ENCODE peak calls at places on chromosomes 4 and X, in four cellular contexts. P is mucosa of descending colon, R is IMR-90, J is lower leg skin. E is an unnamed sample.

GRCh38 chrX:155028192-155028591 is 1.5 kb downstream of the FUNDC2 start:
- DNase-seq in P (no peak), R (no peak), J (no peak), E (no peak)

GRCh38 chr4:115851918-115852766 is 738.7 kb upstream of the NDST4 start:
- DNase-seq in P (no peak), R (no peak), J (no peak), E (no peak)

GRCh38 chr4:40264995-40265909 is 68.4 kb downstream of the RHOH start:
- DNase-seq in P (peak), R (no peak), J (no peak), E (no peak)

GRCh38 chr4:24791043-24791442 is 4.3 kb upstream of the SOD3 start:
- DNase-seq in P (no peak), R (no peak), J (no peak), E (no peak)

GRCh38 chr4:52317981-52318380 is 266.9 kb downstream of the SPATA18 start:
- DNase-seq in P (no peak), R (no peak), J (no peak), E (no peak)

GRCh38 chrX:1442724-1443367 is 9.9 kb downstream of the ASMTL start:
- DNase-seq in P (peak), R (no peak), J (no peak), E (no peak)

GRCh38 chrX:39125834-39126233 is 324.6 kb downstream of the MID1IP1 start:
- DNase-seq in P (no peak), R (no peak), J (no peak), E (no peak)

GRCh38 chr4:142565771-142566170 is 280.3 kb downstream of the INPP4B start:
- DNase-seq in P (no peak), R (no peak), J (no peak), E (no peak)

GRCh38 chrX:155105919-155106318 is 34.6 kb downstream of the BRCC3 start:
- DNase-seq in P (no peak), R (no peak), J (no peak), E (no peak)

GRCh38 chrX:108736509-108737479 is at the start of gene IRS4:
- DNase-seq in P (no peak), R (no peak), J (no peak), E (no peak)
- H3K4me3 ChIP-seq in P (no peak), R (peak), J (no peak), E (no peak)

GRCh38 chr4:137226900-137227299 is 305.4 kb downstream of the PCDH18 start:
- DNase-seq in P (no peak), R (peak), J (no peak), E (no peak)
- TF ChIP-seq CTCF in P (no peak), R (peak), J (no peak), E (no peak)

DNA sequence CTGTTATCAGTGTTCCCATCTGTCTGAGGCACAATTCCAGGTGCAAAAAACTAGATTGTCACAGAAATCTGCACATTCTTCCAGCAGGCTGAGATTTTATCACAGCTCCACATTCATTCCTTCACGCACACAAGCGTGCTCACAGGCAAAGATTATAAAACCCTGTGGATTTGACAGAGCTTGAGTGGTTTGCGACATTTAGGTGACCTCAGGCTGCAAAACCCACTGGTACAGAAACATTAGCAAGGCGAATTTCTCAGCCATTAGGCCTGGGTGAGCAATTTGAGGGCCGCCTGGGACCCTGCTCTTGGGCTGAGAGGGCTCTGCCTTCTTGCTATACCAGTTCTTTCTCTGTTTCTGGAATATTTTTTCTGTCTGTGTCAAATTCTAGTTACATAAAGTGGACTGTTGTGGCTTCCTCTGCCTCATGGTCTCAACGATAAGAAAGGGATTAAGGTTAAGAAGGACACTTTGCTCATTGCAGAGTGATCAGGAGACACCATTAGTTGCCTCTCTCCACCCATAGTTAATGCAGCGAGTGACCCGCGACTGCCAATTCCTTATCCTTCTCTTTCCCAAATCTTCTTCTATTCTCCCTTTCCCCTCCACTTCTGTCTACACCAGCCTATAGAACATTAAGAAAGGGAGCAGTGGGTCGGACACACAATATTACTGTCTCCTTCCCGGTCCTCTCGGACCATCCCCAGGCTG is 86.7 kb upstream of the C1QTNF7 start:
- DNase-seq in P (no peak), R (no peak), J (no peak), E (no peak)
- H3K4me3 ChIP-seq in P (no peak), R (no peak), J (no peak), E (no peak)

GRCh38 chr4:137283737-137284136 is 248.6 kb downstream of the PCDH18 start:
- DNase-seq in P (no peak), R (peak), J (no peak), E (no peak)
- TF ChIP-seq CTCF in P (no peak), R (peak), J (no peak), E (no peak)

GRCh38 chr4:139666735-139667266 is 1.2 kb downstream of the MGST2 start:
- DNase-seq in P (peak), R (peak), J (no peak), E (peak)
- H3K4me3 ChIP-seq in P (peak), R (no peak), J (no peak), E (peak)

DNA sequence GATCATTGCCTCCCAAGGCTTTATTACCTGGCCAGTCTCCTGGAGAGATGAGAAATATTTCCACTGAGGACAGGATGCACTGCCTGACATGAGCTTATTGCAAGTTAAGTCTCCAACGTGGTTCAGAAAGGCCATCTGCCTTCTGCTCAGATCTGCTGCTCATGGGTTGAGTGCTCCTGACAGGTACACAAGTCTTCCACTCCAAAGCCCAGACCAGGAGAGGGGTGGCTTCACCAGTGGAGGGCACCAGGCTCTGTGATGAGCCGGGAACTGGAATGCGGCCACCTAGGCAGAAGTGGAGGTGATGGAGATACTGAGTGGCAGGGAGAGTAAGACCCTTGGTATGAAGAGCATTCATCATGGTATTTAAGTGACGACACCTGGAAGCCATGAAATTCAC is 79.5 kb upstream of the IRF2 start:
- DNase-seq in P (no peak), R (no peak), J (no peak), E (no peak)
- TF ChIP-seq CTCF in P (no peak), R (no peak), J (no peak), E (no peak)

DNA sequence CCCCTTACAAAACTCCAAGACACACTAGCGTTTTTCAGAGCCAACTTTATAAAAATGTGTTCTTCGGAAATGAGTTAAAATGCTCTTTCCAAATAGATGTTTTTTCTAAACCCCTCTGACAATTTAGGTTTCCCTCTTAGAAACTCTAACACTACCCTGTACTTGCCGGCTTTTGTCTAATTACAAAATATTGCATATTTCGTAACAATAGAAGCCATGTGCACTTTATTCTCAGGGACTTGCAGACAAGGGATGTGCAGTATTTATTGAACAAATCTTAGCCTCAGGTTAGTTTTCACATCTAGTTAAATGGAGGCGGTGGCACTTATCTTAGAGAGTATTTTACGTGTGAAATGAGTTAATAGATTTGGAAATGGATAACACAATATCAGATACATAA is 547 bp upstream of the PABPC4L start:
- DNase-seq in P (no peak), R (no peak), J (no peak), E (no peak)
- H3K4me3 ChIP-seq in P (no peak), R (no peak), J (no peak), E (peak)

DNA sequence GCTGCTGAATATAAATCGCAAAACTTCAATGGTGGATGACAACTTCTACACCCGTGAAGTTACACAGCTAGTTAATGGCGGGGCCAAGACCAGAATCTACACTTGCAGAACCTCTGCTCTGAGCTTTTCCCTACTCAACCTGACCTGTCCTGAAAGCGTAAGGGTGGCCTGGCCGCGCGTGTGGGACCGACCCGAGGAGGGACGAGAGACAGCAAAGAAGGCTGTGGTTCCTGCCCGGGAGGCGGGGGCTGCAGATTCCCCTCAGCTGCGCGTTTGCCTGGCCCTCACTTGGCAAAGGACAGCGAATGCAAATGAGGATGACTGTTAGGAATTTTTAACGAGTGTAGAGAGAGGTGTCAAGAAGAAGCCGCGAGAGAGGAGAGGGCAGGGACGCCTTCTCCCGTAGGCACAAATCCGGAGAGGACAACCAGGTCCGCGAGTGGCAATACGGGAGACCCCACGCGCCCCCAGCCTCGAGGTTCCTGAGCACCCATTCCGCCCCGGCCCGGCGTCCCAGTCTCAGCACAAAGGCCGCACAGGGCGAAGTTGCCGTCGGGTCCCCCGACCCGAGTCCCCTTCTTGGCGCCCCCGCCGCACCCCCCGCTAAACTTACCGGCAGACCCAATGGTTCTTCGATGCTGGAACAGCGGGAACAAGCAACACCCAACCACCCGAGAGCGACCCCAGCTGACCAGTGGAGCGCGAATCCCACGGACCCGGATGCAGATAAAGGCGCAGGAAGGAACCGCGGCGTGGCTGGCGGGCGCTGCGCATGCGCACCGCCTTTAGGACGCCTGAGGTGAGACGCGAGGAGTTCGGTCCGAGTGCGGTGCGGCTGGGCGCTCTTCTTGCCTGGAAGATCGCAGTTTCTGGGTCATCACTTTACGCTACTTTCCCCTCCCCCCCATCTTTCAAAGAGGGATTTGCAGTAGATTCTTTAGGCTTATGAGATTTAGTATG is at the start of gene GNPDA2:
- DNase-seq in P (peak), R (peak), J (peak), E (peak)
- TF ChIP-seq CTCF in P (no peak), R (peak), J (no peak), E (no peak)

DNA sequence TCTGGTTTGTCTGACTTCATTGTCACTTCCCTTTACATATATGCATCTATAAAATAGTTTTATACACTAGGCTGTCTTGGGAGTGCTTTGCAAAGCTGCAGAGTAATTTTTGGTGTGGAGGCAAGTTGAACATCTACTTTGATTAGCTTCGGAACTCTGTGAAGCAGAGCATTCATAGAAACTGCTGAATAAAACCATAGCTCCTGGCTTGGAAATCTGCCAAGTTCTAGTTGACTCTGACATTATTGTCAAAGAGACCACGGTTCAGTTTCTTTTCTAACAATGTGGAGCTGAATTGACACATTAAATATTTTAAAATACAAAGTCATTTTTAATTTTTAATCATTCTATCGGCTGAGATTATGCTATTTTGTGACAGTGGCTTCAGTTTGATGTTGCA is 335.0 kb downstream of the BMPR1B start:
- DNase-seq in P (no peak), R (no peak), J (no peak), E (no peak)
- H3K4me3 ChIP-seq in P (no peak), R (no peak), J (no peak), E (no peak)

GRCh38 chr4:7255996-7256395 is 63.7 kb downstream of the SORCS2 start:
- DNase-seq in P (no peak), R (no peak), J (no peak), E (peak)

GRCh38 chr4:7255488-7255881 is 63.1 kb downstream of the SORCS2 start:
- DNase-seq in P (no peak), R (no peak), J (no peak), E (peak)

GRCh38 chr4:7253341-7253700 is 61.0 kb downstream of the SORCS2 start:
- DNase-seq in P (no peak), R (no peak), J (no peak), E (no peak)

GRCh38 chr4:7253806-7254205 is 61.5 kb downstream of the SORCS2 start:
- DNase-seq in P (no peak), R (no peak), J (no peak), E (no peak)

DNA sequence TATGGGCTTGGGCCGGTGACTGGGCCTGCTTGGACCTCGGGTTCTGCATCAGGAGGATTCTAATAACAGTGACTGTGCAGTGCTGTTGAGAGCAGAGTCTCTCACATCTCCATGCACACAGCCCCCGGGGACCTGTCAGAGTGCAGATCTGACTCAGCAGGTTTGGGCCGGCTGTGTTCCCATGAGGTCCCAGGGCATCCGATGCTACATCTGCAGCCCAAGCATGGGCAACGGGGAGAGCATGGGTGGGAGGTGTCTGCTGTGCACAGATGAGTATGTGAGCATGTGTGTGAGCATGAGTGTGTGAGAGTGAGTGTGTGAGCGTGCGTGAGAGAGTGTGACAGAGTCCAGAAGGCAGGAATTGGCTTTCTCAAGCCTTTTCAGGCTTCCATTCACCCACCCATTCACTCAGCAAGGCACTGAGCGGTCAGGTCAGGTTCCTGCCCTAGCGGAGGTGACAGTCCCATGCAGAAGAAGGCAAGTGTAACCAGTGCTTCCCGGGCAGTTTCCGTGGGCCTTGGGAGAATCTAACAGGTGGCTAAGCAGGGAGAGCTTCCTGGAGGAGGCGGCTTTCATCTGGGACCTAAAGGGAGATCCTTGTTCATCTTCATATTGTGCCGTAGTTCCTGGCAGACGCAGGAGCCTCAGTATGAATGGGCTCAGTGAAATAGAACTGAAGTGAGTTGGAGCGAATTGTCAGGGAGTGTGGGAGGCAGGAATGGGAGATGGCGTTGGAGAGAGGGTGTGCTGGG is 62.6 kb downstream of the SORCS2 start:
- DNase-seq in P (no peak), R (no peak), J (no peak), E (peak)
- TF ChIP-seq CTCF in P (no peak), R (no peak), J (no peak), E (no peak)

E was measured in left lung.